ENCODE peak calls at places on chromosome 13, in five cellular contexts. U is breast epithelium, Z is cardiac fibroblast, I is fibroblast of lung, S is epithelial cell of esophagus. N is an unnamed sample.

GRCh38 chr13:91726666-91727065 is 328.2 kb downstream of the GPC5 start:
- DNase-seq in U (no peak), Z (no peak), I (no peak), S (no peak), N (no peak)

GRCh38 chr13:49527123-49527522 is 31.4 kb downstream of the PHF11 start:
- DNase-seq in U (no peak), Z (peak), I (no peak), S (no peak), N (no peak)

GRCh38 chr13:71046360-71047079 is 820.5 kb downstream of the DACH1 start:
- DNase-seq in U (no peak), Z (no peak), I (no peak), S (no peak), N (no peak)

GRCh38 chr13:80039000-80039399 is 301.9 kb downstream of the SPRY2 start:
- DNase-seq in U (no peak), Z (no peak), I (no peak), S (no peak), N (no peak)

GRCh38 chr13:22232186-22232585 is 561.3 kb downstream of the FGF9 start:
- DNase-seq in U (no peak), Z (no peak), I (no peak), S (no peak), N (no peak)

GRCh38 chr13:41544824-41545707 is 87.7 kb downstream of the RGCC start:
- DNase-seq in U (no peak), Z (no peak), I (peak), S (peak), N (peak)

GRCh38 chr13:21478881-21479808 is 20.0 kb upstream of the ZDHHC20 start:
- DNase-seq in U (no peak), Z (peak), I (peak), S (peak), N (peak)

GRCh38 chr13:48296528-48296927 is 7.0 kb upstream of the RB1 start:
- DNase-seq in U (no peak), Z (no peak), I (no peak), S (no peak), N (no peak)

GRCh38 chr13:25901460-25902376 is 150.1 kb downstream of the SHISA2 start:
- DNase-seq in U (no peak), Z (peak), I (peak), S (peak), N (peak)

GRCh38 chr13:96817336-96817941 is 176.8 kb downstream of the OXGR1 start:
- DNase-seq in U (no peak), Z (peak), I (peak), S (peak), N (peak)

GRCh38 chr13:28408235-28408848 is 86.6 kb downstream of the FLT1 start:
- DNase-seq in U (no peak), Z (peak), I (no peak), S (no peak), N (no peak)

GRCh38 chr13:37870895-37871550 is 1.5 kb upstream of the TRPC4 start:
- DNase-seq in U (no peak), Z (peak), I (peak), S (peak), N (peak)

GRCh38 chr13:86792153-86792651 is 879.0 kb upstream of the SLITRK5 start:
- DNase-seq in U (no peak), Z (no peak), I (no peak), S (no peak), N (no peak)

GRCh38 chr13:27199691-27200090 is 28.1 kb upstream of the USP12 start:
- DNase-seq in U (no peak), Z (no peak), I (no peak), S (no peak), N (no peak)

GRCh38 chr13:114132419-114133121 is at the start of gene RASA3:
- DNase-seq in U (no peak), Z (peak), I (peak), S (peak), N (peak)

GRCh38 chr13:51663980-51664957 is 80.0 kb downstream of the WDFY2 start:
- DNase-seq in U (no peak), Z (peak), I (no peak), S (peak), N (no peak)

GRCh38 chr13:114100446-114101320 is 31.7 kb downstream of the RASA3 start:
- DNase-seq in U (peak), Z (peak), I (peak), S (peak), N (no peak)

GRCh38 chr13:79710376-79710775 is 229.4 kb downstream of the NDFIP2 start:
- DNase-seq in U (no peak), Z (peak), I (peak), S (peak), N (peak)

GRCh38 chr13:55302568-55302967 is 1838.2 kb upstream of the PRR20A start:
- DNase-seq in U (no peak), Z (no peak), I (no peak), S (no peak), N (no peak)

GRCh38 chr13:106260352-106260751 is 275.1 kb downstream of the EFNB2 start:
- DNase-seq in U (no peak), Z (no peak), I (no peak), S (no peak), N (no peak)
- H3K4me3 ChIP-seq in U (no peak), Z (no peak), I (no peak), S (no peak), N (no peak)

DNA sequence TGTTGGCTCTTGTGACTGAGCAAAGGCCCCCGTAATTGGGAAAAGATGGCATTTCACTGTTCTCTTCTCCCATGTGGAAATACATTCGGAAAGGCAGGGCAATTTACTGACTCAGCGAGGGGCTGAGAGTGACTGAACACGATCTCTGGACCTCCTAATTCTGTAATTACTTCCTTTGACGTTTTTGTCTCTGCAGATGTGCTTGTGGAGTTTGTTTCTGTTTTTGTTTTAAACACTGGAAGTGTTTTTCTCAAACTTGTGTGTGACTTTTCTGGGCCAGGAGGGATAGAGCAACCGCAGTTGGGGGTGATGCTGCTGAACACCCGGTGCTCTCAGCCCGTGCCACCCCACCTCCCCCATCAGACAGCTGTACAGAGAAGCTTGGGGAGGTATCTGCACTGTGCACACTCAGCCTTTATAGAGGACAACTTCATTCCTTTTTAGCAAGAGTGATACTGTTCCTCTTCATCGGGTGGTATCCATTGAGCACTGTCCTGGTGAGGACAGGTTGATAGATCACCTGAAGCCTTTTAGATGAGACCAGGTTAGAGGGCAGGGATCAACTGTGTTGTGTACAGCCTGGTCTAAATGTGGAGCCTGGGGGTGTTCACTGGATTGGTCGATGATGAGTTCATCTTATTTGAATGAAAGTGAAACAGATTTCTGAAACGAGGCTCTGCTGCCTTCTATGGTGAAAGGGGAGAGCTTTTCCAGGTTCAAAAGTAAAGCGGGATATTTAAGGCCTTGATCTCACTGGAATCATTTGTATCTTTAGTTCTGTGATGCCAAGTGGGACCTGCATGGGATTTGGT is 117.4 kb downstream of the ESD start:
- DNase-seq in U (no peak), Z (peak), I (peak), S (no peak), N (peak)
- TF ChIP-seq CTCF in U (no peak), Z (peak), I (peak), S (no peak), N (no peak)

GRCh38 chr13:94327318-94327717 is 152.2 kb downstream of the DCT start:
- DNase-seq in U (no peak), Z (no peak), I (peak), S (no peak), N (no peak)
- H3K4me3 ChIP-seq in U (no peak), Z (no peak), I (no peak), S (no peak), N (no peak)

GRCh38 chr13:60627071-60627686 is 230.2 kb downstream of the TDRD3 start:
- DNase-seq in U (no peak), Z (peak), I (peak), S (peak), N (peak)
- TF ChIP-seq CTCF in U (peak), Z (peak), I (peak), S (peak), N (peak)

DNA sequence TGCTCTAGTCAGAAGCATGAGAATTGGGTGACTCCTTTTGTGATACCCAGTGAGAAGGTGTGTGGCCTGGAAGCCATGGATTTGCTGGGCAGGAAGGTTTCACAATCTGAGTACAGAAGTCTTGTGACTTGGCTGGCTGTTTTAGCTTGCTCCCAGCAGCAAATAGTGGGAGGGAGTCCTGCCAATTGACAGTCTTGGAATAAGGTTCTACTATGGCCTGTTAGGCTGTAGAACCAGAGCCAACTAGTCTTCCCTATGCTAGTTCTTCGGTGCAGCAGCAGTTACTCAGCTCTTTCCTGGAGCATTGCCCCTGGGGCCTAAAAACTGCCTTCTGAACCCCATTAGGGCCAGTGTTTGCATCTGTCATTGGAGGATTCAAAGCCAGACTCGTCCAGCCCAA is 1935.4 kb upstream of the PCDH20 start:
- DNase-seq in U (no peak), Z (peak), I (no peak), S (no peak), N (no peak)
- H3K4me3 ChIP-seq in U (no peak), Z (no peak), I (no peak), S (no peak), N (no peak)

N was measured in astrocyte of the spinal cord.